ENCODE peak calls at places on chromosomes 7 and 10, in ten cellular contexts. One of them, this sample, is unnamed.
A peak's percentile ranks its signal among the peaks of the same experiment; 100 is the strongest.

GRCh38 chr7:90824386-90825307 is 228.5 kb downstream of the CDK14 start:
- DNase-seq in kidney epithelial cell: no peak
- DNase-seq in dorsolateral prefrontal cortex: no peak
- DNase-seq in foreskin fibroblast: peak; percentile 81
- DNase-seq in fibroblast of the aortic adventitia: peak; percentile 91
- DNase-seq in heart right ventricle: no peak
- DNase-seq in AG09319: peak; percentile 76
- DNase-seq in Peyer's patch: no peak
- DNase-seq in neural crest cell: no peak
- DNase-seq in mesothelial cell of epicardium: no peak
- DNase-seq in this sample: no peak

GRCh38 chr10:95907454-95908253 is at the start of gene CC2D2B:
- DNase-seq in kidney epithelial cell: no peak
- DNase-seq in dorsolateral prefrontal cortex: peak; percentile 78
- DNase-seq in foreskin fibroblast: peak; percentile 78
- DNase-seq in fibroblast of the aortic adventitia: peak; percentile 79
- DNase-seq in heart right ventricle: peak; percentile 83
- DNase-seq in AG09319: peak; percentile 49
- DNase-seq in Peyer's patch: peak; percentile 82
- DNase-seq in neural crest cell: peak; percentile 82
- DNase-seq in mesothelial cell of epicardium: peak; percentile 88
- DNase-seq in this sample: peak; percentile 38

GRCh38 chr10:44706745-44707144 is 204.4 kb upstream of the TMEM72 start:
- DNase-seq in kidney epithelial cell: peak; percentile 88
- DNase-seq in dorsolateral prefrontal cortex: no peak
- DNase-seq in foreskin fibroblast: peak; percentile 94
- DNase-seq in fibroblast of the aortic adventitia: peak; percentile 97
- DNase-seq in heart right ventricle: no peak
- DNase-seq in AG09319: peak; percentile 88
- DNase-seq in Peyer's patch: no peak
- DNase-seq in neural crest cell: no peak
- DNase-seq in mesothelial cell of epicardium: no peak
- DNase-seq in this sample: no peak

GRCh38 chr10:110457851-110458582 is 39.7 kb upstream of the DUSP5 start:
- DNase-seq in kidney epithelial cell: no peak
- DNase-seq in dorsolateral prefrontal cortex: no peak
- DNase-seq in foreskin fibroblast: no peak
- DNase-seq in fibroblast of the aortic adventitia: no peak
- DNase-seq in heart right ventricle: no peak
- DNase-seq in AG09319: no peak
- DNase-seq in Peyer's patch: no peak
- DNase-seq in neural crest cell: no peak
- DNase-seq in mesothelial cell of epicardium: no peak
- DNase-seq in this sample: no peak

GRCh38 chr10:110756886-110757285 is 112.8 kb downstream of the RBM20 start:
- DNase-seq in kidney epithelial cell: no peak
- DNase-seq in dorsolateral prefrontal cortex: no peak
- DNase-seq in foreskin fibroblast: no peak
- DNase-seq in fibroblast of the aortic adventitia: no peak
- DNase-seq in heart right ventricle: no peak
- DNase-seq in AG09319: no peak
- DNase-seq in Peyer's patch: no peak
- DNase-seq in neural crest cell: no peak
- DNase-seq in mesothelial cell of epicardium: no peak
- DNase-seq in this sample: no peak

GRCh38 chr10:30493609-30494530 is 59.9 kb downstream of the MAP3K8 start:
- DNase-seq in kidney epithelial cell: no peak
- DNase-seq in dorsolateral prefrontal cortex: no peak
- DNase-seq in foreskin fibroblast: peak; percentile 40
- DNase-seq in fibroblast of the aortic adventitia: peak; percentile 48
- DNase-seq in heart right ventricle: peak; percentile 26
- DNase-seq in AG09319: no peak
- DNase-seq in Peyer's patch: peak; percentile 49
- DNase-seq in neural crest cell: no peak
- DNase-seq in mesothelial cell of epicardium: no peak
- DNase-seq in this sample: peak; percentile 21

GRCh38 chr10:113646337-113647201 is 17.3 kb downstream of the NRAP start:
- DNase-seq in kidney epithelial cell: no peak
- DNase-seq in dorsolateral prefrontal cortex: no peak
- DNase-seq in foreskin fibroblast: no peak
- DNase-seq in fibroblast of the aortic adventitia: peak; percentile 37
- DNase-seq in heart right ventricle: no peak
- DNase-seq in AG09319: no peak
- DNase-seq in Peyer's patch: no peak
- DNase-seq in neural crest cell: no peak
- DNase-seq in mesothelial cell of epicardium: no peak
- DNase-seq in this sample: no peak

GRCh38 chr7:6340241-6340640 is 67.8 kb upstream of the CYTH3 start:
- DNase-seq in kidney epithelial cell: no peak
- DNase-seq in dorsolateral prefrontal cortex: no peak
- DNase-seq in foreskin fibroblast: no peak
- DNase-seq in fibroblast of the aortic adventitia: no peak
- DNase-seq in heart right ventricle: no peak
- DNase-seq in AG09319: no peak
- DNase-seq in Peyer's patch: no peak
- DNase-seq in neural crest cell: no peak
- DNase-seq in mesothelial cell of epicardium: no peak
- DNase-seq in this sample: no peak

DNA sequence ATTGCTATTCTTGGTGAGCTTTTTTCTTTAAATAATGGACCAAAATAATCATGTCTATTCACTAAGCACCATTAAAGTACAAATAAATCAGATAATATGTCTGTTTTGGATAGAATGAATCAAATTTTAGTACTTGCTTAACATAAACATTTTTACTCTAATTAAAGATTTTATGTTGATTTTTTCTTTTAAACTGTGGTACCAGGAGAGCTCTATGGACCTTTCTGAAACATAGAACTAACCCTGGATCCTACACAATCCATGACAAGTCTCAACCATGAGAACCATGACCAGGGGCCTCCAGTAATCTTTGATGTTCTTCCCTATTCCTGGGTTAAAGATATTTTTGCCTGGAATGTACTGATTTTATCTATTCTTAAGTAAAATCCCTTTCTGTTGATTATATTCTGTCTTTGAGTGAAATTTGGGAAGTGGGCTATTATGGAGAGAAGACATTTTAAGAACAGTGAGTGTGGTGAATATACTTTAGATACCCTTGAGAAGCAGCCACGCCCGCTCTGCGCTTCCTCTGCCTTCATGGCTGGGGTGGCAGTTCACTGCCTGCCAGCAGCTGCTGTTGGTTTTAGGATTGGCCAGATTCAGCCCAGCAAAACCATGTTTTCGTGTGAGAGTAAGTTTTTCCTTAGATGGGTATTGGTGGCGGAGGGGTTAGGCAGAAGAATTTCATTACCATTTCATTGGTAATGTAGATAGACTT is 42.2 kb upstream of the BHLHA15 start:
- DNase-seq in kidney epithelial cell: no peak
- DNase-seq in dorsolateral prefrontal cortex: no peak
- DNase-seq in foreskin fibroblast: no peak
- DNase-seq in fibroblast of the aortic adventitia: no peak
- DNase-seq in heart right ventricle: no peak
- DNase-seq in AG09319: no peak
- DNase-seq in Peyer's patch: no peak
- DNase-seq in neural crest cell: no peak
- DNase-seq in mesothelial cell of epicardium: no peak
- DNase-seq in this sample: no peak
- TF ChIP-seq CTCF in kidney epithelial cell: no peak
- TF ChIP-seq CTCF in dorsolateral prefrontal cortex: no peak
- TF ChIP-seq CTCF in foreskin fibroblast: no peak
- TF ChIP-seq CTCF in fibroblast of the aortic adventitia: no peak
- TF ChIP-seq CTCF in heart right ventricle: no peak
- TF ChIP-seq CTCF in AG09319: no peak
- TF ChIP-seq CTCF in Peyer's patch: no peak
- TF ChIP-seq CTCF in neural crest cell: peak; percentile 37
- TF ChIP-seq CTCF in mesothelial cell of epicardium: no peak
- TF ChIP-seq CTCF in this sample: peak; percentile 54

GRCh38 chr7:99309141-99309540 is 16.6 kb upstream of the ARPC1A start:
- DNase-seq in kidney epithelial cell: no peak
- DNase-seq in dorsolateral prefrontal cortex: no peak
- DNase-seq in foreskin fibroblast: no peak
- DNase-seq in fibroblast of the aortic adventitia: no peak
- DNase-seq in heart right ventricle: no peak
- DNase-seq in AG09319: no peak
- DNase-seq in Peyer's patch: no peak
- DNase-seq in neural crest cell: no peak
- DNase-seq in mesothelial cell of epicardium: no peak
- DNase-seq in this sample: no peak

GRCh38 chr7:99310004-99310403 is 15.7 kb upstream of the ARPC1A start:
- DNase-seq in kidney epithelial cell: no peak
- DNase-seq in dorsolateral prefrontal cortex: no peak
- DNase-seq in foreskin fibroblast: no peak
- DNase-seq in fibroblast of the aortic adventitia: no peak
- DNase-seq in heart right ventricle: no peak
- DNase-seq in AG09319: no peak
- DNase-seq in Peyer's patch: no peak
- DNase-seq in neural crest cell: no peak
- DNase-seq in mesothelial cell of epicardium: no peak
- DNase-seq in this sample: no peak

GRCh38 chr7:99312316-99313203 is 13.1 kb upstream of the ARPC1A start:
- DNase-seq in kidney epithelial cell: no peak
- DNase-seq in dorsolateral prefrontal cortex: peak; percentile 63
- DNase-seq in foreskin fibroblast: peak; percentile 29
- DNase-seq in fibroblast of the aortic adventitia: peak; percentile 74
- DNase-seq in heart right ventricle: peak; percentile 58
- DNase-seq in AG09319: peak; percentile 34
- DNase-seq in Peyer's patch: peak; percentile 72
- DNase-seq in neural crest cell: peak; percentile 74
- DNase-seq in mesothelial cell of epicardium: peak; percentile 78
- DNase-seq in this sample: peak; percentile 65

GRCh38 chr7:99313204-99313573 is 12.5 kb upstream of the ARPC1A start:
- DNase-seq in kidney epithelial cell: no peak
- DNase-seq in dorsolateral prefrontal cortex: no peak
- DNase-seq in foreskin fibroblast: no peak
- DNase-seq in fibroblast of the aortic adventitia: no peak
- DNase-seq in heart right ventricle: no peak
- DNase-seq in AG09319: no peak
- DNase-seq in Peyer's patch: no peak
- DNase-seq in neural crest cell: no peak
- DNase-seq in mesothelial cell of epicardium: no peak
- DNase-seq in this sample: no peak

GRCh38 chr7:99311702-99312101 is 14.0 kb upstream of the ARPC1A start:
- DNase-seq in kidney epithelial cell: no peak
- DNase-seq in dorsolateral prefrontal cortex: no peak
- DNase-seq in foreskin fibroblast: no peak
- DNase-seq in fibroblast of the aortic adventitia: no peak
- DNase-seq in heart right ventricle: no peak
- DNase-seq in AG09319: no peak
- DNase-seq in Peyer's patch: no peak
- DNase-seq in neural crest cell: no peak
- DNase-seq in mesothelial cell of epicardium: no peak
- DNase-seq in this sample: no peak
- TF ChIP-seq CTCF in kidney epithelial cell: peak; percentile 18
- TF ChIP-seq CTCF in dorsolateral prefrontal cortex: no peak
- TF ChIP-seq CTCF in foreskin fibroblast: no peak
- TF ChIP-seq CTCF in fibroblast of the aortic adventitia: no peak
- TF ChIP-seq CTCF in heart right ventricle: no peak
- TF ChIP-seq CTCF in AG09319: no peak
- TF ChIP-seq CTCF in Peyer's patch: no peak
- TF ChIP-seq CTCF in neural crest cell: no peak
- TF ChIP-seq CTCF in mesothelial cell of epicardium: no peak
- TF ChIP-seq CTCF in this sample: no peak

DNA sequence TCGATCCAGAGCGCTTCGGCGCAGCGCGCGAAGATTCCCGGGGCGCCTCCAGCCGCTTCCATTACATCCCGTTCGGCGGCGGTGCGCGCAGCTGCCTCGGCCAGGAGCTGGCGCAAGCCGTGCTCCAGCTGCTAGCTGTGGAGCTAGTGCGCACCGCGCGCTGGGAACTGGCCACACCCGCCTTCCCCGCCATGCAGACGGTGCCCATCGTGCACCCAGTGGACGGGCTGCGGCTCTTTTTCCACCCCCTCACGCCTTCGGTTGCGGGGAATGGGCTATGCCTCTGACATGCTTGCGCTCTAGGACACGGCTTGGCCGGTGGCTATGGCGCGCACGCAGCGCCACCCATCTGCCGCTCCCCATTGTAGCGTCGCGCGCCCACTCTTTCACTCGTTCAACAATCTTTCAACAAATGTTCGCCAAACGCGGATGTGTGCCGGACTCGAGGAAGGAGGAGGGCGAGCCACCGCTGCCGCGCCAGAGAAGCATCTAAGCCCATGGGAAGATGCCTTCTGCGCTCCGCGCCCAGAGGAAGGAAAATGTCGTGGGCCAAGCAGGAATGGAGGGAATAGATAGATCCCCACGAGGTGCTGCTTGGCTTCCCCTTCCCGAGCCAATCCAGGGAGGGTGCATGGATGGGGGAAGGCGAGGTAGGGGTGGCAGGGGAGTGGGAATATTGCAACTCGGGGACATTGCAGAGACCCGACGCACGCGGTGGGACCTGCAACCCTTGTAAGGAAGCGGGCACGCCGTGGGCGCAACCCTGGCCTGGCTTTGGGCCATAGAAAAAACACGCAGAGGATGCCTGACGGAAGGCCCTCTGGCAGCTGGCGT is 5.1 kb upstream of the CYP26A1 start:
- DNase-seq in kidney epithelial cell: no peak
- DNase-seq in dorsolateral prefrontal cortex: no peak
- DNase-seq in foreskin fibroblast: no peak
- DNase-seq in fibroblast of the aortic adventitia: no peak
- DNase-seq in heart right ventricle: no peak
- DNase-seq in AG09319: no peak
- DNase-seq in Peyer's patch: no peak
- DNase-seq in neural crest cell: no peak
- DNase-seq in mesothelial cell of epicardium: peak; percentile 69
- DNase-seq in this sample: no peak
- TF ChIP-seq CTCF in kidney epithelial cell: no peak
- TF ChIP-seq CTCF in dorsolateral prefrontal cortex: no peak
- TF ChIP-seq CTCF in foreskin fibroblast: no peak
- TF ChIP-seq CTCF in fibroblast of the aortic adventitia: no peak
- TF ChIP-seq CTCF in heart right ventricle: peak; percentile 19
- TF ChIP-seq CTCF in AG09319: no peak
- TF ChIP-seq CTCF in Peyer's patch: no peak
- TF ChIP-seq CTCF in neural crest cell: no peak
- TF ChIP-seq CTCF in mesothelial cell of epicardium: no peak
- TF ChIP-seq CTCF in this sample: no peak

GRCh38 chr7:3725660-3726059 is 424.6 kb downstream of the SDK1 start:
- DNase-seq in kidney epithelial cell: no peak
- DNase-seq in dorsolateral prefrontal cortex: no peak
- DNase-seq in foreskin fibroblast: no peak
- DNase-seq in fibroblast of the aortic adventitia: no peak
- DNase-seq in heart right ventricle: no peak
- DNase-seq in AG09319: no peak
- DNase-seq in Peyer's patch: no peak
- DNase-seq in neural crest cell: no peak
- DNase-seq in mesothelial cell of epicardium: no peak
- DNase-seq in this sample: no peak

GRCh38 chr7:3725145-3725544 is 424.1 kb downstream of the SDK1 start:
- DNase-seq in kidney epithelial cell: no peak
- DNase-seq in dorsolateral prefrontal cortex: no peak
- DNase-seq in foreskin fibroblast: no peak
- DNase-seq in fibroblast of the aortic adventitia: no peak
- DNase-seq in heart right ventricle: no peak
- DNase-seq in AG09319: no peak
- DNase-seq in Peyer's patch: no peak
- DNase-seq in neural crest cell: no peak
- DNase-seq in mesothelial cell of epicardium: no peak
- DNase-seq in this sample: no peak

GRCh38 chr7:3721422-3721821 is 420.4 kb downstream of the SDK1 start:
- DNase-seq in kidney epithelial cell: no peak
- DNase-seq in dorsolateral prefrontal cortex: no peak
- DNase-seq in foreskin fibroblast: no peak
- DNase-seq in fibroblast of the aortic adventitia: no peak
- DNase-seq in heart right ventricle: no peak
- DNase-seq in AG09319: no peak
- DNase-seq in Peyer's patch: no peak
- DNase-seq in neural crest cell: no peak
- DNase-seq in mesothelial cell of epicardium: no peak
- DNase-seq in this sample: no peak

DNA sequence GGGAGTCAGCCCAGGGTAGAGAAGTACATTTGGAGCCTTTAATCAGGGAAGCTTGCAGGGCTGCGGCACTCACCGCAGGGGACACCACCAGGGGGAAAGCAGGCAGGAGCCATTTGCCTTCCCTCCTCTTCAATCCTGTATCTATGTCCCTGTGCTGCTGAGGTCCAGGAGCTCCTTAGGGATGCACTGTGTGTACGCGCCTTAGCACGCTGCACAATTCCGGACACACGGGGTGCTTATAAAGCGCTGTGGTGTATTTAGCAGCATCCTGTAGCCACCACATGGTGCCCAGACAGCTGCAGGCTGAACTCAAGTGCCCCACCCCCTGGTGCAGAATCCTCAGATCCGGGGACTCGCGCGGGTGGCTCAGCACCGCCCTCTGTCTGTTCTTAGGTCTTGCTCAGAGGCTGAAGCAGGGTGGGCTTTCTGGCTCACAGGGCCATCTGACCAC is 421.4 kb downstream of the SDK1 start:
- DNase-seq in kidney epithelial cell: no peak
- DNase-seq in dorsolateral prefrontal cortex: no peak
- DNase-seq in foreskin fibroblast: peak; percentile 7
- DNase-seq in fibroblast of the aortic adventitia: no peak
- DNase-seq in heart right ventricle: no peak
- DNase-seq in AG09319: no peak
- DNase-seq in Peyer's patch: peak; percentile 48
- DNase-seq in neural crest cell: peak; percentile 34
- DNase-seq in mesothelial cell of epicardium: no peak
- DNase-seq in this sample: no peak
- TF ChIP-seq CTCF in kidney epithelial cell: peak; percentile 40
- TF ChIP-seq CTCF in dorsolateral prefrontal cortex: peak; percentile 54
- TF ChIP-seq CTCF in foreskin fibroblast: no peak
- TF ChIP-seq CTCF in fibroblast of the aortic adventitia: no peak
- TF ChIP-seq CTCF in heart right ventricle: peak; percentile 14
- TF ChIP-seq CTCF in AG09319: no peak
- TF ChIP-seq CTCF in Peyer's patch: no peak
- TF ChIP-seq CTCF in neural crest cell: peak; percentile 41
- TF ChIP-seq CTCF in mesothelial cell of epicardium: no peak
- TF ChIP-seq CTCF in this sample: no peak